ENCODE peak calls at places on chromosome 12, in four cellular contexts. N is bronchial epithelial cell, H is colonic mucosa, G is HFF-Myc. W is an unnamed sample.

GRCh38 chr12:12081836-12082497 is 11.2 kb downstream of the BCL2L14 start:
- DNase-seq in H (peak), G (no peak), N (peak), W (peak)

GRCh38 chr12:46628176-46628575 is 197.6 kb downstream of the SLC38A4 start:
- DNase-seq in G (no peak), H (no peak), N (no peak), W (no peak)

GRCh38 chr12:111942557-111942956 is 70.4 kb downstream of the TMEM116 start:
- DNase-seq in H (peak), N (peak), G (peak), W (no peak)

GRCh38 chr12:55736780-55737580 is 5.9 kb upstream of the GDF11 start:
- DNase-seq in N (peak), G (no peak), H (peak), W (peak)

GRCh38 chr12:129984097-129984496 is 80.3 kb upstream of the TMEM132D start:
- DNase-seq in H (no peak), G (no peak), N (no peak), W (no peak)

GRCh38 chr12:76032043-76032981 is 736 bp upstream of the PHLDA1 start:
- DNase-seq in G (no peak), H (peak), N (peak), W (peak)

GRCh38 chr12:20370001-20370381 is 1.7 kb downstream of the PDE3A start:
- DNase-seq in G (no peak), H (peak), N (no peak), W (peak)

GRCh38 chr12:12668005-12668404 is 28.0 kb downstream of the GPR19 start:
- DNase-seq in H (no peak), G (no peak), N (no peak), W (no peak)

GRCh38 chr12:45601390-45601789 is 128.1 kb upstream of the ARID2 start:
- DNase-seq in G (no peak), H (no peak), N (no peak), W (no peak)

DNA sequence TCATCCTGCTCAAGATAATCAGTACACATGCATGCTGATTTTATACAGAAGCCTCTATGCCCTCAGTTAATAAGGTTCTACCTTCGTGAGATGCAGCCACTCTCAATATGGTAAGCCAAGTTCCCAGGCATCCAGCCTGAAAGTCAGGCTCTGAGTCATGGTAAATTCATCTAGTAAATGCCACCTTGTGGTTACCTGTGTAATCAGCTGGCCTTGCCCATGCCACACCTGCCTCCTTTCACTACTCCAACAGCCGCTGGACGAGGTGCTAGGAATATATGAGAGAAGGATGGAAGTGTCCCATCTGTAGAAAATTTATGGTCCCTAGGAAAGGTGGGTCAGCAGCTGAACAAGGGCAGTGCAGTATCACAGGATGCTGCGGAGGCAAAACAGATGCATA is 207.3 kb downstream of the SSPN start:
- DNase-seq in N (peak), H (peak), G (no peak), W (no peak)
- TF ChIP-seq CTCF in N (peak), H (peak), G (no peak), W (no peak)

GRCh38 chr12:49806877-49807276 is 21.3 kb downstream of the NCKAP5L start:
- DNase-seq in H (no peak), G (no peak), N (no peak), W (no peak)

GRCh38 chr12:49803693-49804450 is 24.3 kb downstream of the NCKAP5L start:
- DNase-seq in H (no peak), G (no peak), N (no peak), W (no peak)

GRCh38 chr12:49806321-49806813 is 21.8 kb downstream of the NCKAP5L start:
- DNase-seq in N (no peak), H (no peak), G (no peak), W (no peak)

GRCh38 chr12:49804821-49805220 is 23.4 kb downstream of the NCKAP5L start:
- DNase-seq in H (no peak), N (no peak), G (no peak), W (no peak)

GRCh38 chr12:49805409-49805808 is 22.8 kb downstream of the NCKAP5L start:
- DNase-seq in H (no peak), N (no peak), G (no peak), W (no peak)
- TF ChIP-seq CTCF in H (no peak), N (no peak), G (no peak), W (no peak)

GRCh38 chr12:89327477-89328094 is 24.7 kb downstream of the DUSP6 start:
- DNase-seq in G (no peak), H (no peak), N (no peak), W (no peak)
- TF ChIP-seq CTCF in G (no peak), H (no peak), N (no peak), W (no peak)

GRCh38 chr12:107912421-107913004 is 138.0 kb downstream of the ASCL4 start:
- DNase-seq in H (peak), N (peak), G (no peak), W (peak)

GRCh38 chr12:107914460-107914977 is 140.0 kb downstream of the ASCL4 start:
- DNase-seq in H (no peak), G (no peak), N (no peak), W (no peak)

GRCh38 chr12:107921062-107921461 is 146.6 kb downstream of the ASCL4 start:
- DNase-seq in G (no peak), H (no peak), N (peak), W (no peak)

DNA sequence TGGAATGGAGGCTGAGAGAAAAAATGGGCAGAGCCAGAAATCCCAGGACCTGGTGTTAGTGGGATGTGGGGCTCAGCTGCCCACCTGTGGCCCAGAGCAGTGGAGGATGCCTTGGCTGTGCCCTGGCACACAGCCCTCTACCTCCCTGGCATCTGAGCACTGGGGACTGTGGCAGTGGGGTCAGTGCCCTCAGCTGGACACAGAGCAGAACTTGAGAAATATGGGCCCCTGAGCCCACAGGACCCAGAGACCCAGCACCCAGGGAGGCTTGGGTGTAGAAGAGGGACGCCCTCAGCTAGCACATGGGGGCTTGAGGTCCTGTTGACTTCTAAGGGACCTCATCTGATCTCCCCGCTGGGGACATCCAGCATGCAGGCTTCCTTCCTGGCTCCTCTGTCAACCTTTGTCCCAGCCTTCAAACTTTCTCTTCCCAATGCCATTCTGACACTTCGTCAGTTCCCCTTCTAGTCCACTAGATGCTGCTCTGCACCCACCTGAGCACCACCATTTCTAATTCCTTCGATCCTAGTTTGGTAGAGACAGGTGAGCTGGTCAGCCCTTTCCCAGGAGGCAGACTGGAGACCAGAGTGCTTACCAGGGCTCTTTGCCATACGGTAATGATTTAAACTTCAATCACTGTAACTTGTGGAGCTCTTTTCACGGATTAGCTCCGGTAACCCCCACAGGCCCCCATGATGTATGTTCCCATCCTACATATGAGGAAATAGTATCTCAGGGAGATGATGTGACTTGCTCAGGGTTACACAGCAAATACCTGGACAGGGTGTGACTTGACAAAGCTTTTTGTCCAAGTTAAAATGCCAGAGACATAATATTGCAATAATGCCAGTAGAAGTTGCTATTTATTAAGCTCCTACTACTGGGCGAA is 143.7 kb downstream of the ASCL4 start:
- DNase-seq in N (peak), G (peak), H (no peak), W (peak)
- TF ChIP-seq CTCF in N (peak), G (peak), H (peak), W (peak)